ENCODE peak calls at places on chromosomes 4 and X, in six cellular contexts. Z is mammary epithelial cell, O is A549, H is HCT116, G is small intestine, D is breast epithelium. E is an unnamed sample. For H3K4me1, the result is how much of the 10 kb centered on the place peaks cover.

GRCh38 chrX:64330284-64330683 is 65.0 kb downstream of the MTMR8 start:
- DNase-seq in Z (no peak), G (no peak), D (no peak), O (no peak), H (no peak), E (no peak)

GRCh38 chr4:96315815-96316214 is 475.9 kb downstream of the PDHA2 start:
- DNase-seq in G (peak), H (no peak), Z (peak), O (no peak), D (no peak), E (no peak)

GRCh38 chr4:184167576-184167975 is 50.1 kb downstream of the ENPP6 start:
- DNase-seq in G (peak), O (no peak), Z (no peak), D (no peak), H (no peak), E (no peak)

GRCh38 chr4:175947117-175947722 is 118.4 kb upstream of the WDR17 start:
- DNase-seq in D (no peak), G (peak), O (peak), H (peak), Z (no peak), E (peak)

GRCh38 chr4:175421506-175421905 is 390.6 kb downstream of the GPM6A start:
- DNase-seq in O (peak), G (no peak), Z (peak), D (no peak), H (no peak), E (no peak)

GRCh38 chr4:159047478-159048165 is 55.3 kb upstream of the RAPGEF2 start:
- DNase-seq in Z (no peak), D (no peak), O (no peak), H (no peak), G (peak), E (peak)

GRCh38 chr4:184099033-184099432 is 118.6 kb downstream of the ENPP6 start:
- DNase-seq in G (no peak), D (no peak), O (no peak), H (no peak), Z (no peak), E (no peak)

GRCh38 chrX:51459125-51459524 is 37.3 kb downstream of the NUDT11 start:
- DNase-seq in G (peak), D (no peak), H (peak), Z (peak), O (peak), E (no peak)

GRCh38 chr4:127505203-127505602 is 127.6 kb upstream of the INTU start:
- DNase-seq in D (no peak), H (no peak), O (no peak), G (no peak), Z (peak), E (no peak)

GRCh38 chrX:6852869-6853268 is 294.6 kb upstream of the STS start:
- DNase-seq in G (no peak), H (no peak), O (no peak), D (no peak), Z (peak), E (no peak)

GRCh38 chr4:158211288-158211687 is 1.0 kb downstream of the TMEM144 start:
- DNase-seq in G (peak), D (no peak), H (no peak), O (peak), Z (no peak), E (no peak)

GRCh38 chrX:26918633-26919032 is 544.5 kb downstream of the PPP4R3C start:
- DNase-seq in Z (peak), H (peak), D (no peak), G (no peak), O (peak), E (peak)

GRCh38 chr4:31146366-31146765 is 426.2 kb downstream of the PCDH7 start:
- DNase-seq in O (peak), D (no peak), Z (no peak), G (peak), H (no peak), E (no peak)

GRCh38 chr4:186225848-186226247 is 1.5 kb upstream of the KLKB1 start:
- DNase-seq in Z (no peak), G (no peak), O (no peak), D (no peak), H (no peak), E (no peak)

GRCh38 chr4:78654809-78655208 is 103.2 kb downstream of the ANXA3 start:
- DNase-seq in H (no peak), G (no peak), O (no peak), D (no peak), Z (no peak), E (no peak)

GRCh38 chr4:151688003-151688784 is 72.6 kb downstream of the GATB start:
- DNase-seq in Z (no peak), D (no peak), G (no peak), O (no peak), H (no peak), E (no peak)

GRCh38 chr4:109359040-109359646 is 56.7 kb upstream of the COL25A1 start:
- DNase-seq in Z (no peak), G (peak), O (no peak), H (no peak), D (no peak), E (peak)

GRCh38 chr4:112895785-112896184 is 153.7 kb upstream of the ANK2 start:
- DNase-seq in O (no peak), Z (peak), H (no peak), D (no peak), G (no peak), E (no peak)

GRCh38 chrX:53717205-53717604 is 30.7 kb upstream of the HUWE1 start:
- DNase-seq in D (no peak), Z (no peak), H (no peak), G (no peak), O (no peak), E (no peak)

GRCh38 chr4:182917182-182918043 is at the start of gene DCTD:
- DNase-seq in H (no peak), O (peak), G (peak), Z (peak), D (peak), E (peak)

GRCh38 chrX:15973299-15973698 is 118.7 kb upstream of the AP1S2 start:
- DNase-seq in O (peak), G (peak), H (peak), D (no peak), Z (peak), E (peak)

GRCh38 chrX:54824195-54824594 is 16.6 kb downstream of the MAGED2 start:
- DNase-seq in Z (no peak), O (no peak), G (no peak), D (no peak), H (no peak), E (no peak)

GRCh38 chr4:106502106-106502699 is 133.6 kb upstream of the GIMD1 start:
- DNase-seq in O (peak), H (peak), Z (peak), D (peak), G (peak), E (peak)

GRCh38 chrX:25072247-25072646 is 56.5 kb upstream of the ARX start:
- DNase-seq in G (no peak), D (no peak), H (no peak), O (no peak), Z (no peak), E (no peak)

GRCh38 chr4:78629991-78630541 is 78.5 kb downstream of the ANXA3 start:
- DNase-seq in H (no peak), G (peak), Z (no peak), O (no peak), D (no peak), E (no peak)

DNA sequence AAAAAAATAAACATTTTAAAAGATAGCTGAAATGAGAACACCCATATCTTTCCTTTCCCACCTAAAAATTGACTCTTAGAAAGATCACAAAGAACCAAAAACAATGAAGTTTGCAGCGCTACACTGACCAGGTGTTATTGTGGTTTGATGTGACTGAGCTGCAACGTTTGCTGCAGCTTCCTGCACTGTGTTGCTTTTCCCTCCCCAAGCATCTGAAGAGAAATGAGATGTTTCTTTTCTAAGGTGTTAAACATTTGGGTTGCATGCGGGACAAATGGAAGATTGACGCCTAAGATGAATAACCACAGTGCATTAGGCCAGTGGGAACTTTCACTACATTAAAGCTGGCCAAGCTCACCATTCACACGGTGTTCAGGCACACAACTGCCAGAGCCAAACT is 8.9 kb downstream of the LEF1 start:
- DNase-seq in H (no peak), D (no peak), O (no peak), G (no peak), Z (no peak), E (peak)
- H3K27ac ChIP-seq in H (no peak), D (no peak), O (no peak), G (no peak), Z (no peak), E (peak)

GRCh38 chr4:48428926-48429325 is 54.2 kb upstream of the SLC10A4 start:
- DNase-seq in D (no peak), O (no peak), G (no peak), H (no peak), Z (no peak), E (no peak)

GRCh38 chr4:48429709-48430474 is 53.3 kb upstream of the SLC10A4 start:
- DNase-seq in O (no peak), Z (no peak), G (no peak), H (no peak), D (no peak), E (no peak)

GRCh38 chr4:48431401-48431800 is 51.7 kb upstream of the SLC10A4 start:
- DNase-seq in H (no peak), O (no peak), D (no peak), Z (no peak), G (no peak), E (peak)

GRCh38 chr4:48436318-48436717 is 46.8 kb upstream of the SLC10A4 start:
- DNase-seq in O (peak), D (no peak), H (no peak), Z (no peak), G (peak), E (no peak)

DNA sequence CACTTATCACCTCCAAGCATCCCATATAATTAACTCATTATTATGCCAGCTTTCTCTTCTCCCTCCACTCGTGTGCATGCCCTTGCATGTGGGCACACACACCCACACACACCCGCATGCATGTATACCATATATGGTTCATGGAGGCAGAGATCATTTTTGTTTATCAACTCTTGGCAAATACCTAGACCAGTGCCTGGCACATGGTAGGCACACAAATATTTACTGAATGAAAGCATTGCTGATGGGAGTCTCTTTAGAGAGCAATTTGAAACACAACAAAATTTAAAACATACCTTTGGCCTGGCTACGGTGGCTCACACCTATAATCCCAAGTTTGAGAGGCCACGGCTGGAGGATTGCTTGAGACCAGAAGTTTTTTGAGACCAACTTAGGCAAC is 51.1 kb upstream of the SLC10A4 start:
- DNase-seq in H (no peak), G (peak), D (no peak), O (no peak), Z (no peak), E (no peak)
- H3K4me3 ChIP-seq in H (no peak), G (no peak), D (no peak), O (no peak), Z (no peak), E (no peak)

DNA sequence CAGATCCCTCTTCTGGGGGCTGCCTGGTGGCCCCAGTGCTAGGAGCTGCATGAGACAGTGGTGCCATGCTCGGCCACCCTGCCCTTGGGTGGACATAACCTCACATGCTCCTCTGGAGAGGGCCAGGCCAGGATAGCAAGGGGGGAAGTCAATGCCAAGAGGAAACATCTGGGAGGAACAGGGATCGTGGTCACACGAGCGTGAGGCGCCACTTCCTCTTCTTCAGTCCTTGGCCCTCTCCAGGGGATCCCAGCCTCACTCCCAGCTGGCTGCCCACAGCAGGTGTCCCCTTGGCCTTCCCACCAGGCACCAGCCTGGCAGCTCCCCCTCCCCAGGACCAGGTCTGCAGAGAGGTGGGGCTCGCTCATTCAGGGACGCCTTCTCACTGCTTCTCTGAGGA is 28.6 kb downstream of the TBC1D14 start:
- DNase-seq in Z (no peak), G (no peak), D (no peak), H (no peak), O (no peak), E (no peak)
- H3K4me1 ChIP-seq in Z (under half), G (under half), D (under half), H (under half), O (under half), E (half or more)

GRCh38 chr4:165627548-165627947 is 245.5 kb upstream of the TLL1 start:
- DNase-seq in O (no peak), H (no peak), D (no peak), Z (no peak), G (no peak), E (no peak)

GRCh38 chr4:165628572-165628971 is 244.5 kb upstream of the TLL1 start:
- DNase-seq in D (no peak), O (no peak), Z (no peak), G (no peak), H (no peak), E (no peak)

GRCh38 chr4:165631912-165632311 is 241.1 kb upstream of the TLL1 start:
- DNase-seq in H (no peak), G (no peak), Z (peak), O (no peak), D (no peak), E (no peak)

GRCh38 chr4:165631208-165631894 is 241.7 kb upstream of the TLL1 start:
- DNase-seq in G (no peak), H (no peak), O (no peak), D (no peak), Z (peak), E (no peak)

GRCh38 chr4:165630671-165631070 is 242.4 kb upstream of the TLL1 start:
- DNase-seq in Z (peak), H (no peak), O (no peak), G (no peak), D (no peak), E (no peak)
- H3K27ac ChIP-seq in Z (peak), H (no peak), O (no peak), G (no peak), D (no peak), E (no peak)

GRCh38 chr4:6963139-6963611 is 53.5 kb downstream of the TBC1D14 start:
- DNase-seq in O (no peak), D (peak), H (no peak), G (peak), Z (no peak), E (no peak)

GRCh38 chr4:6961496-6962210 is 52.0 kb downstream of the TBC1D14 start:
- DNase-seq in Z (no peak), D (peak), H (no peak), O (no peak), G (no peak), E (no peak)

GRCh38 chr4:6960154-6960553 is 50.5 kb downstream of the TBC1D14 start:
- DNase-seq in O (no peak), Z (no peak), D (peak), G (no peak), H (no peak), E (no peak)

GRCh38 chr4:6960628-6961027 is 51.0 kb downstream of the TBC1D14 start:
- DNase-seq in H (no peak), G (no peak), O (no peak), Z (no peak), D (peak), E (no peak)

DNA sequence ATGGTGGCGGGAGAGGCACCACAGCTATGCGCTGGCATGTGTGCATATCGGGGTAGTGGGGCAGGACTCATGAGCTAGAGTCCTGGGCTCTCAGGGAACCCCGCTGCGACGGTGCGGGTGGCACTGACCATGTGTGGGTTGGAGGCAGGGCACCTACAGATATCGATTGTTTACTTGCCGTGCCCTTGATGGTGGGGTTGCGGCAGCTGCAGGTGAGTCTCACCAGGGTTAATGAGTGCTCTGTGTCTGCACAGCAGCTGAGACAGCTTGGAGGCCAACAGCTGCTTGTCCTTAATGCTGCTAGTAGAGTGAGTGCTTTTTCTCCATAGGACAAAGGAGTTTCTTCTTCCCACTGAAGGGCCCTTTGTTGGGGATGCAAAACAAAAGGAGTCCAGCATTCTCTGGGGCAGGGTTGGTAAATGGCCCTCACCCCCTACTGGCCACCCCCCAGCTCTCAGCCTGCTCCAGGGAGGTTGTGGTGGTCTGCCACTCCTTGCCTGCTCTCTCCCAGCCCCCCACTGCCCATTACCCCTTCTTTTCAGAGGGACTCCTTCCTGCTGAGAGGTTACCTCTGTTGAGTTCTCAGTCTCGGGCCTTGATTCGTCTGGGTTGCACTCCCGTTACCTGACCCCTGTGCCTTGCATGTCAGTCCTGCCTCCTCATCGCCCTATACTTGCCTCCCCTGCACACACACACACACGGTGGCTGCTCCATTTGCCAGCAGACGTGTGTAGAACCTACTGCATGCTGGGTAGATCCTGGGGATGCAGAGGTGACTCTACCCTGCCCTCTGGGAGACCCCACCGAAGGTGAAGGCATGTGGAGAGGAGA is 52.8 kb downstream of the TBC1D14 start:
- DNase-seq in O (no peak), Z (no peak), H (no peak), G (peak), D (peak), E (no peak)
- H3K4me3 ChIP-seq in O (no peak), Z (no peak), H (no peak), G (no peak), D (no peak), E (no peak)

DNA sequence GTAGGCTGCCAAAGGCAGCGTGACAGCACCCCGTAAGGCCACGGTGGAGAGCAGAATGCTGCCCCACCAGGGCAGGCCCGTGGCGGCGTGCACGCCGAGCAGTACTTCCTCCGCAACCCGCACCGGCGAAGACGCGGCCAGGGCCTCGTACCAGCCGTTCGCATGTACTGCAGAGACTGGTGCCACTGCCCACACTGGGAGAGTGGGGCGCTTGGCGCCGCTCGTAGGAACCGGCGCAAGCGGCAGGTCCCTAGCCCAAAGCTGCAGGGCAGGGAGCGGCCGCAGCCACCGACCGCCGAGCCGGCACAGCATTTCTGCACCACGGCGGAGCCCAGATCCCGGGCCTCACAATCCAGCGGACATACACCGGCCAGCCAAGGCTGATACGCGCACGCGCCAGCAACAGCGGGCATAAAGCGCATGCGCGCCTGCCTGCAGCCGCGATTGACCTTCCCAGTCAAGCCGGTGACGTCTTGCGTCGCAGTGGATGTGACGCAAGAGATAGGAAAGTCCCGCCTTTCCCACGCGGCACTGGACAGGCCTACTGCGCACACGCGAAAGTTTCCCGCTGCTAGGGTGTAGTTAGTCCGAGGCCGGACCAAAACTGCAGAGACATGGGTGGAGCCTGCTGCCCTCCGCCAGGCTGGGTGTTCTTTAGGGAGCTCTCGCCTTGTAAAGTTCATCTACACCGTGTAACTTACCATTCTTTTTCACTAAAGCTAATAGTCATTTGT is at the start of gene COX18:
- DNase-seq in G (peak), O (peak), Z (peak), H (peak), D (peak), E (peak)
- H3K4me1 ChIP-seq in G (under half), O (under half), Z (under half), H (under half), D (under half), E (under half)

GRCh38 chr4:147479376-147479775 is 1.5 kb upstream of the EDNRA start:
- DNase-seq in O (no peak), H (no peak), Z (no peak), G (no peak), D (no peak), E (no peak)

GRCh38 chr4:147480891-147481576 is at the start of gene EDNRA:
- DNase-seq in G (no peak), H (no peak), D (no peak), Z (no peak), O (peak), E (no peak)

GRCh38 chr4:147481577-147482109 is 746 bp downstream of the EDNRA start:
- DNase-seq in Z (no peak), H (no peak), O (no peak), G (no peak), D (no peak), E (no peak)

GRCh38 chr4:147479817-147480216 is 1.1 kb upstream of the EDNRA start:
- DNase-seq in G (no peak), H (no peak), O (no peak), D (no peak), Z (peak), E (no peak)

DNA sequence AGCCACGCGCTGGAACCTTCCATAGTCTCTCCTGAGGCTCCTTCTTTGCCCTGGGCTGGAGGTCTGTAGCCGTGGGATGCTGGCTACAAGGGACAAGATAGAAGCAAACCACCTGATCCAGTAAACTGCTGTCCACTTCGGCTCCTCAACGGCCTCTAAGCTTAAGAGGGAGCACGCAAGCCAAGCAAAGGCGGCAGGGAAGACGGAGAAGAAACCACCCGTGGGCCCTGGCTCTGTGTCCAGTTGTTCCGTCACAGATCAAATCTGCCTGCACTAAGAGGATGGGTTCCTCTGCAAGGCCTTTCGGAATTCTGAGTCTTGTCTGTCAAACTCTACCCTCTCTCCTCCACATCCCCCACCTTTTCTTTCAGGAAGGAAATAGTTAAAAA is 401 bp upstream of the EDNRA start:
- DNase-seq in D (no peak), O (no peak), G (no peak), H (no peak), Z (no peak), E (no peak)
- H3K27ac ChIP-seq in D (peak), O (no peak), G (peak), H (no peak), Z (no peak), E (no peak)